ENCODE peak calls at places on chromosome 18, in four cellular contexts. J is fibroblast of lung, Y is endothelial cell of umbilical vein, O is PC-9. R is an unnamed sample.

GRCh38 chr18:9914584-9915290 is 921 bp downstream of the VAPA start:
- DNase-seq in Y (peak; percentile 84), O (peak; percentile 89), J (peak; percentile 78), R (no peak)

GRCh38 chr18:30487962-30488361 is 554.6 kb downstream of the DSC3 start:
- DNase-seq in O (no peak), Y (no peak), J (peak; percentile 77), R (no peak)

GRCh38 chr18:39494211-39494896 is 1928.8 kb upstream of the CELF4 start:
- DNase-seq in J (no peak), O (no peak), Y (peak; percentile 15), R (no peak)

GRCh38 chr18:65955747-65956146 is 204.9 kb downstream of the CDH7 start:
- DNase-seq in O (no peak), Y (no peak), J (no peak), R (no peak)

GRCh38 chr18:25038261-25038660 is 313.7 kb downstream of the ZNF521 start:
- DNase-seq in J (no peak), O (no peak), Y (no peak), R (no peak)

GRCh38 chr18:54209471-54210180 is 14.8 kb downstream of the MBD2 start:
- DNase-seq in J (peak; percentile 13), O (no peak), Y (no peak), R (no peak)

GRCh38 chr18:22985250-22985649 is 52.1 kb downstream of the RBBP8 start:
- DNase-seq in Y (no peak), O (no peak), J (no peak), R (no peak)

GRCh38 chr18:77209587-77209986 is 40.1 kb upstream of the GALR1 start:
- DNase-seq in J (peak; percentile 42), O (no peak), Y (no peak), R (no peak)

GRCh38 chr18:21448301-21448700 is 152.2 kb downstream of the ESCO1 start:
- DNase-seq in Y (no peak), J (peak; percentile 60), O (no peak), R (no peak)

GRCh38 chr18:55244520-55244919 is 285.3 kb upstream of the CCDC68 start:
- DNase-seq in J (no peak), O (no peak), Y (peak; percentile 72), R (no peak)

GRCh38 chr18:9147440-9148238 is 11.1 kb downstream of the ANKRD12 start:
- DNase-seq in J (peak; percentile 65), O (peak; percentile 29), Y (peak; percentile 79), R (no peak)

GRCh38 chr18:41665210-41665609 is 289.8 kb upstream of the PIK3C3 start:
- DNase-seq in O (no peak), Y (no peak), J (no peak), R (no peak)

GRCh38 chr18:500556-501405 is at the start of gene COLEC12:
- DNase-seq in J (peak; percentile 42), O (no peak), Y (no peak), R (no peak)

GRCh38 chr18:75213610-75214009 is 3.0 kb downstream of the TSHZ1 start:
- DNase-seq in Y (peak; percentile 96), J (peak; percentile 86), O (no peak), R (no peak)

GRCh38 chr18:38321262-38321661 is 755.7 kb upstream of the CELF4 start:
- DNase-seq in Y (no peak), J (no peak), O (no peak), R (no peak)

GRCh38 chr18:45056907-45057306 is 376.2 kb downstream of the SETBP1 start:
- DNase-seq in Y (no peak), O (no peak), J (peak; percentile 11), R (no peak)

GRCh38 chr18:53115876-53116585 is 776.0 kb downstream of the DCC start:
- DNase-seq in J (no peak), Y (no peak), O (no peak), R (no peak)

GRCh38 chr18:61893304-61893970 is 630 bp upstream of the RNF152 start:
- DNase-seq in O (no peak), J (peak; percentile 48), Y (peak; percentile 68), R (no peak)

GRCh38 chr18:904135-905090 is at the start of gene ADCYAP1:
- DNase-seq in O (no peak), J (peak; percentile 35), Y (no peak), R (no peak)

GRCh38 chr18:50250935-50251334 is 15.4 kb downstream of the CFAP53 start:
- DNase-seq in Y (no peak), J (no peak), O (no peak), R (no peak)

GRCh38 chr18:23994361-23994902 is 20.1 kb upstream of the TTC39C start:
- DNase-seq in Y (peak; percentile 58), O (peak; percentile 40), J (peak; percentile 92), R (peak; percentile 68)

GRCh38 chr18:6521804-6522418 is 107.2 kb upstream of the L3MBTL4 start:
- DNase-seq in Y (peak; percentile 52), O (peak; percentile 30), J (peak; percentile 20), R (peak; percentile 21)

GRCh38 chr18:32440478-32440877 is 30.2 kb downstream of the GAREM1 start:
- DNase-seq in Y (no peak), O (no peak), J (no peak), R (no peak)

GRCh38 chr18:51083398-51083797 is 53.4 kb downstream of the SMAD4 start:
- DNase-seq in Y (no peak), O (no peak), J (no peak), R (no peak)

GRCh38 chr18:25737710-25738251 is 352.6 kb downstream of the SS18 start:
- DNase-seq in Y (peak; percentile 7), O (no peak), J (peak; percentile 98), R (peak; percentile 21)

GRCh38 chr18:74778191-74778847 is 180.6 kb downstream of the ZNF407 start:
- DNase-seq in J (peak; percentile 54), Y (no peak), O (no peak), R (no peak)

GRCh38 chr18:75612491-75612890 is 185.0 kb upstream of the SMIM21 start:
- DNase-seq in O (no peak), Y (no peak), J (no peak), R (no peak)

GRCh38 chr18:44748582-44748981 is 67.9 kb downstream of the SETBP1 start:
- DNase-seq in O (no peak), J (no peak), Y (no peak), R (no peak)

GRCh38 chr18:12659904-12660605 is 2.1 kb upstream of the SPIRE1 start:
- DNase-seq in J (peak; percentile 61), O (peak; percentile 44), Y (peak; percentile 93), R (no peak)

GRCh38 chr18:37274988-37275590 is 290.5 kb downstream of the CELF4 start:
- DNase-seq in J (no peak), O (no peak), Y (no peak), R (no peak)
- TF ChIP-seq EZH2 in J (no peak), O (no peak), Y (no peak), R (peak; percentile 36)

GRCh38 chr18:3682061-3682460 is 232.1 kb downstream of the TGIF1 start:
- DNase-seq in Y (no peak), J (no peak), O (no peak), R (no peak)
- H3K4me2 ChIP-seq in Y (no peak overlapping the region), J (no peak overlapping the region), O (no peak overlapping the region), R (no peak overlapping the region)

GRCh38 chr18:3056311-3056710 is 43.4 kb upstream of the LPIN2 start:
- DNase-seq in J (no peak), O (no peak), Y (no peak), R (no peak)

GRCh38 chr18:3055861-3056260 is 42.9 kb upstream of the LPIN2 start:
- DNase-seq in O (no peak), J (peak; percentile 34), Y (no peak), R (no peak)

GRCh38 chr18:3054785-3055184 is 41.8 kb upstream of the LPIN2 start:
- DNase-seq in J (no peak), O (no peak), Y (no peak), R (no peak)

GRCh38 chr18:3054214-3054613 is 41.3 kb upstream of the LPIN2 start:
- DNase-seq in J (no peak), O (no peak), Y (no peak), R (no peak)

DNA sequence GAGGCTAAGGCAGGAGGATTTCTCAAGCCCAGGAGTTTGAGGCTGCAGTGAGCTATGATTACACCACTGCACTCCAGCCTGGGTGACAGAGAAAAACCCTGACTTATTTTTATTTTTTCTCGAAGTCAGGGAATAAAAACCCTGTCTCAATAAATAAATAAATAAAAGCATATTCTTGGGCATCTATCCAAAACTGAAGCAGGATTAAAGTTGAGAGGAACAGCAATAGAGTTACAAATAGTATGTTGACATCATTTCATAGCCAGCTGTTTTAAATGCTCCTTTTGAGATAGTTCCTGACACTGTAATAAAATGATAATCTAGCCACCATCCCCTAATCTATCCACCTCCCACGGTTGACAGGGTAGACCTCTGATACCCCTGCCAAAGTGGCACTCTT is 42.3 kb upstream of the LPIN2 start:
- DNase-seq in Y (no peak), J (no peak), O (no peak), R (no peak)
- H3K4me1 ChIP-seq in Y (peaks cover under 1% of the 10 kb centered on the region), J (no peaks in the 10 kb centered on the region), O (peaks cover 63% of the 10 kb centered on the region), R (no peaks in the 10 kb centered on the region)

GRCh38 chr18:79785831-79786230 is 11.9 kb upstream of the KCNG2 start:
- DNase-seq in O (no peak), Y (no peak), J (no peak), R (no peak)

GRCh38 chr18:79786304-79786703 is 11.4 kb upstream of the KCNG2 start:
- DNase-seq in Y (no peak), J (no peak), O (no peak), R (no peak)

GRCh38 chr18:79788096-79789085 is 9.3 kb upstream of the KCNG2 start:
- DNase-seq in Y (no peak), O (no peak), J (peak; percentile 22), R (no peak)

GRCh38 chr18:79787527-79788095 is 10.1 kb upstream of the KCNG2 start:
- DNase-seq in O (no peak), Y (no peak), J (no peak), R (no peak)

GRCh38 chr18:79786781-79787526 is 10.8 kb upstream of the KCNG2 start:
- DNase-seq in J (no peak), O (no peak), Y (no peak), R (no peak)
- TF ChIP-seq EZH2 in J (no peak), O (no peak), Y (no peak), R (no peak)

R was measured in keratinocyte.